ENCODE peak calls at places on chromosomes 16 and 17, in four cellular contexts. T is activated CD4-positive, alpha-beta T cell treated with anti-CD3 and anti-CD28 coated beads for 4 hours; O is psoas muscle; I is AG10803. Q is an unnamed sample.

GRCh38 chr16:88561485-88562369 is 8.5 kb upstream of the ZC3H18 start:
- DNase-seq in T (peak; percentile 52), O (peak; percentile 68), I (peak; percentile 48), Q (peak; percentile 44)

GRCh38 chr16:67170168-67170947 is at the start of gene NOL3:
- DNase-seq in T (no peak), O (peak; percentile 95), I (peak; percentile 81), Q (peak; percentile 90)

GRCh38 chr17:5468075-5468473 is 708 bp downstream of the DHX33 start:
- DNase-seq in T (peak; percentile 39), O (no peak), I (no peak), Q (no peak)

GRCh38 chr17:909642-910323 is 69.8 kb downstream of the NXN start:
- DNase-seq in T (no peak), O (peak; percentile 67), I (peak; percentile 89), Q (peak; percentile 75)

GRCh38 chr16:78206623-78207223 is 107.3 kb downstream of the WWOX start:
- DNase-seq in T (no peak), O (no peak), I (no peak), Q (no peak)

GRCh38 chr17:75720656-75721462 is at the start of gene ITGB4:
- DNase-seq in T (peak; percentile 61), O (no peak), I (no peak), Q (peak; percentile 44)

GRCh38 chr17:34869636-34870035 is 91.6 kb downstream of the CCT6B start:
- DNase-seq in T (no peak), O (no peak), I (no peak), Q (no peak)

GRCh38 chr17:29575511-29576213 is 7.2 kb downstream of the TP53I13 start:
- DNase-seq in T (no peak), O (no peak), I (no peak), Q (no peak)

GRCh38 chr17:49434821-49435581 is 20.3 kb upstream of the PHB1 start:
- DNase-seq in T (peak; percentile 49), O (no peak), I (peak; percentile 43), Q (peak; percentile 80)

GRCh38 chr16:87325480-87325879 is 8.3 kb upstream of the C16orf95 start:
- DNase-seq in T (no peak), O (peak; percentile 54), I (peak; percentile 9), Q (no peak)

GRCh38 chr17:11981862-11982261 is 15.4 kb downstream of the ZNF18 start:
- DNase-seq in T (no peak), O (no peak), I (no peak), Q (no peak)

GRCh38 chr17:683499-684254 is 31.0 kb downstream of the VPS53 start:
- DNase-seq in T (no peak), O (no peak), I (no peak), Q (no peak)

GRCh38 chr16:22008215-22009142 is 568 bp downstream of the MOSMO start:
- DNase-seq in T (peak; percentile 22), O (peak; percentile 66), I (no peak), Q (peak; percentile 13)

GRCh38 chr17:53630638-53631037 is 192.1 kb upstream of the KIF2B start:
- DNase-seq in T (no peak), O (no peak), I (no peak), Q (no peak)

GRCh38 chr17:58081641-58082340 is 1.4 kb upstream of the DYNLL2 start:
- DNase-seq in T (no peak), O (no peak), I (no peak), Q (no peak)

GRCh38 chr16:14455577-14455976 is 174.5 kb downstream of the PARN start:
- DNase-seq in T (no peak), O (no peak), I (peak; percentile 41), Q (no peak)

GRCh38 chr17:74251051-74251450 is 23.0 kb upstream of the DNAI2 start:
- DNase-seq in T (no peak), O (no peak), I (no peak), Q (no peak)

GRCh38 chr16:83913234-83913633 is 14.3 kb downstream of the MLYCD start:
- DNase-seq in T (no peak), O (peak; percentile 88), I (no peak), Q (peak; percentile 75)

GRCh38 chr17:78023042-78023441 is 64.5 kb downstream of the TNRC6C start:
- DNase-seq in T (no peak), O (no peak), I (no peak), Q (no peak)

GRCh38 chr17:2723997-2724782 is 12.6 kb upstream of the CLUH start:
- DNase-seq in T (no peak), O (no peak), I (no peak), Q (peak; percentile 77)

Q was measured in ELF-1.